ENCODE peak calls at places on chromosome 2, in seven cellular contexts. U is upper lobe of right lung, C is epithelial cell of prostate, M is GM20000, K is neuronal stem cell, I is WTC11, P is H9. E is an unnamed sample.
A peak's percentile ranks its signal among the peaks of the same experiment; 100 is the strongest.

GRCh38 chr2:234100686-234101085 is 50.2 kb downstream of the SPP2 start:
- DNase-seq in M (no peak), K (no peak), I (no peak), C (no peak), P (no peak), U (no peak), E (no peak)

GRCh38 chr2:144032566-144032965 is 487.4 kb downstream of the ZEB2 start:
- DNase-seq in K (no peak), M (no peak), I (no peak), P (no peak), U (no peak), C (no peak), E (no peak)

GRCh38 chr2:457287-457686 is 169.4 kb upstream of the ALKAL2 start:
- DNase-seq in M (no peak), C (no peak), P (no peak), I (no peak), K (no peak), U (no peak), E (no peak)

GRCh38 chr2:223503746-223504145 is 98.4 kb downstream of the SCG2 start:
- DNase-seq in M (no peak), I (no peak), U (no peak), P (no peak), C (no peak), K (no peak), E (no peak)

GRCh38 chr2:120798569-120799215 is 63.0 kb downstream of the GLI2 start:
- DNase-seq in M (no peak), P (peak; percentile 66), K (no peak), C (no peak), U (no peak), I (peak; percentile 56), E (no peak)

GRCh38 chr2:219104107-219105050 is 43.7 kb upstream of the IHH start:
- DNase-seq in C (no peak), K (peak; percentile 29), P (peak; percentile 64), M (peak; percentile 60), I (peak; percentile 41), U (no peak), E (no peak)

GRCh38 chr2:23683001-23683400 is 243.9 kb downstream of the ATAD2B start:
- DNase-seq in I (no peak), U (no peak), K (no peak), P (no peak), M (no peak), C (no peak), E (peak; percentile 70)

GRCh38 chr2:220393717-220394116 is 766.3 kb downstream of the SLC4A3 start:
- DNase-seq in U (no peak), K (no peak), M (no peak), P (no peak), I (no peak), C (no peak), E (no peak)

GRCh38 chr2:56185101-56185581 is 1.4 kb downstream of the CCDC85A start:
- DNase-seq in M (no peak), U (peak; percentile 65), K (peak; percentile 12), C (no peak), I (peak; percentile 25), P (peak; percentile 29), E (no peak)

GRCh38 chr2:102122115-102122514 is 20.4 kb upstream of the IL1R1 start:
- DNase-seq in I (no peak), C (no peak), K (no peak), P (no peak), M (no peak), U (no peak), E (no peak)

GRCh38 chr2:110770696-110771425 is 38.5 kb downstream of the ACOXL start:
- DNase-seq in C (peak; percentile 43), K (peak; percentile 87), M (no peak), P (no peak), I (no peak), U (no peak), E (no peak)

E was measured in kidney.